ENCODE peak calls at places on chromosomes 11 and 22, in five cellular contexts. B is NT2/D1, Y is astrocyte, X is H1, K is SJSA1. W is an unnamed sample.

GRCh38 chr11:1639666-1640065 is 10.1 kb downstream of the KRTAP5-5 start:
- DNase-seq in B (no peak), Y (no peak), X (no peak), K (no peak), W (no peak)

GRCh38 chr11:47950396-47950795 is 30.0 kb upstream of the PTPRJ start:
- DNase-seq in B (no peak), Y (no peak), X (no peak), K (peak; percentile 31), W (peak; percentile 28)

GRCh38 chr11:58222730-58223129 is 6.0 kb downstream of the OR10Q1 start:
- DNase-seq in B (no peak), Y (no peak), X (no peak), K (no peak), W (no peak)

GRCh38 chr11:86938900-86939880 is 16.0 kb downstream of the FZD4 start:
- DNase-seq in B (no peak), Y (no peak), X (no peak), K (peak; percentile 6), W (no peak)

GRCh38 chr11:36077368-36077767 is 133.5 kb downstream of the LDLRAD3 start:
- DNase-seq in B (no peak), Y (no peak), X (no peak), K (no peak), W (no peak)

GRCh38 chr11:2798951-2799761 is 86.4 kb downstream of the CDKN1C start:
- DNase-seq in B (no peak), Y (peak; percentile 23), X (no peak), K (no peak), W (no peak)

GRCh38 chr11:24635588-24636290 is 138.9 kb downstream of the LUZP2 start:
- DNase-seq in B (no peak), Y (peak; percentile 33), X (no peak), K (no peak), W (no peak)

GRCh38 chr22:23403152-23403719 is 176.9 kb downstream of the IGLL1 start:
- DNase-seq in B (no peak), Y (no peak), X (no peak), K (no peak), W (no peak)

GRCh38 chr11:119701591-119702260 is 27.3 kb downstream of the NECTIN1 start:
- DNase-seq in B (no peak), Y (no peak), X (no peak), K (no peak), W (no peak)

GRCh38 chr11:10518891-10519290 is 22.1 kb downstream of the RNF141 start:
- DNase-seq in B (no peak), Y (no peak), X (no peak), K (no peak), W (no peak)

GRCh38 chr11:88680806-88681205 is 343.3 kb upstream of the CTSC start:
- DNase-seq in B (no peak), Y (peak; percentile 42), X (no peak), K (no peak), W (no peak)

GRCh38 chr22:46058591-46059519 is 81.9 kb upstream of the WNT7B start:
- DNase-seq in B (no peak), Y (peak; percentile 39), X (no peak), K (peak; percentile 79), W (no peak)

GRCh38 chr11:116825854-116826750 is 3.0 kb upstream of the APOA4 start:
- DNase-seq in B (no peak), Y (no peak), X (no peak), K (no peak), W (no peak)

GRCh38 chr22:46290843-46291785 is 5.6 kb upstream of the GTSE1 start:
- DNase-seq in B (no peak), Y (no peak), X (no peak), K (no peak), W (no peak)

GRCh38 chr11:134228625-134229024 is 4.2 kb downstream of the VPS26B start:
- DNase-seq in B (no peak), Y (peak; percentile 45), X (no peak), K (no peak), W (no peak)

GRCh38 chr11:8070417-8071101 is 10.5 kb upstream of the TUB start:
- DNase-seq in B (no peak), Y (no peak), X (no peak), K (no peak), W (no peak)

GRCh38 chr22:40020956-40021355 is 26.2 kb downstream of the FAM83F start:
- DNase-seq in B (no peak), Y (no peak), X (no peak), K (no peak), W (no peak)

GRCh38 chr22:23888615-23889401 is 5.4 kb upstream of the MIF start:
- DNase-seq in B (no peak), Y (no peak), X (no peak), K (peak; percentile 79), W (no peak)

GRCh38 chr22:37037669-37038068 is 13.9 kb upstream of the KCTD17 start:
- DNase-seq in B (no peak), Y (no peak), X (no peak), K (no peak), W (no peak)

GRCh38 chr11:30583505-30584280 is 2.5 kb downstream of the MPPED2 start:
- DNase-seq in B (no peak), Y (no peak), X (no peak), K (no peak), W (no peak)

GRCh38 chr11:61699737-61700160 is 19.6 kb downstream of the DAGLA start:
- DNase-seq in B (no peak), Y (no peak), X (no peak), K (no peak), W (no peak)

GRCh38 chr11:7536102-7536501 is 22.3 kb downstream of the PPFIBP2 start:
- DNase-seq in B (no peak), Y (no peak), X (no peak), K (no peak), W (no peak)

GRCh38 chr11:17687946-17688670 is 31.3 kb upstream of the MYOD1 start:
- DNase-seq in B (no peak), Y (no peak), X (no peak), K (no peak), W (no peak)

GRCh38 chr11:131977854-131978253 is 607.4 kb downstream of the NTM start:
- DNase-seq in B (no peak), Y (peak; percentile 93), X (no peak), K (peak; percentile 44), W (no peak)

GRCh38 chr11:6727971-6728890 is 43.5 kb downstream of the OR2AG2 start:
- DNase-seq in B (no peak), Y (no peak), X (no peak), K (no peak), W (no peak)

GRCh38 chr22:43957871-43958270 is 2.6 kb downstream of the SAMM50 start:
- DNase-seq in B (no peak), Y (no peak), X (no peak), K (no peak), W (no peak)

GRCh38 chr22:27872488-27872887 is 46.6 kb downstream of the PITPNB start:
- DNase-seq in B (no peak), Y (no peak), X (no peak), K (no peak), W (no peak)

GRCh38 chr22:44732017-44732561 is 20.3 kb upstream of the ARHGAP8 start:
- DNase-seq in B (no peak), Y (no peak), X (no peak), K (no peak), W (no peak)

GRCh38 chr11:44110231-44110679 is 14.8 kb downstream of the EXT2 start:
- DNase-seq in B (peak; percentile 42), Y (peak; percentile 13), X (no peak), K (peak; percentile 65), W (peak; percentile 51)

GRCh38 chr22:36610056-36610455 is 81.1 kb upstream of the EIF3D start:
- DNase-seq in B (no peak), Y (no peak), X (no peak), K (no peak), W (no peak)

GRCh38 chr11:131763193-131763890 is 392.9 kb downstream of the NTM start:
- DNase-seq in B (no peak), Y (peak; percentile 38), X (no peak), K (no peak), W (peak; percentile 83)

GRCh38 chr11:44976576-44976975 is 25.9 kb upstream of the TP53I11 start:
- DNase-seq in B (no peak), Y (no peak), X (no peak), K (no peak), W (no peak)

GRCh38 chr11:94088906-94089305 is 39.7 kb upstream of the PANX1 start:
- DNase-seq in B (no peak), Y (no peak), X (no peak), K (no peak), W (no peak)

GRCh38 chr22:36184433-36185035 is 17.1 kb downstream of the APOL4 start:
- DNase-seq in B (no peak), Y (peak; percentile 24), X (no peak), K (no peak), W (peak; percentile 40)

GRCh38 chr11:44602810-44603410 is 37.4 kb downstream of the CD82 start:
- DNase-seq in B (no peak), Y (no peak), X (no peak), K (no peak), W (no peak)

GRCh38 chr22:29517215-29517908 is 36.2 kb downstream of the THOC5 start:
- DNase-seq in B (no peak), Y (no peak), X (no peak), K (no peak), W (no peak)
- H3K36me3 ChIP-seq in B (peaks cover 74% of the 10 kb centered on the region), Y (peaks cover 60% of the 10 kb centered on the region), X (peaks cover 48% of the 10 kb centered on the region), K (peaks cover 72% of the 10 kb centered on the region), W (peaks cover 68% of the 10 kb centered on the region)

GRCh38 chr11:113817162-113817561 is 37.6 kb downstream of the CLDN25 start:
- DNase-seq in B (no peak), Y (peak; percentile 6), X (no peak), K (no peak), W (no peak)
- H3K36me3 ChIP-seq in B (peaks cover 63% of the 10 kb centered on the region), Y (peaks cover 5% of the 10 kb centered on the region), X (peaks cover 62% of the 10 kb centered on the region), K (no peaks in the 10 kb centered on the region), W (peaks cover 8% of the 10 kb centered on the region)

GRCh38 chr11:128496684-128497056 is 90.7 kb downstream of the ETS1 start:
- DNase-seq in B (no peak), Y (no peak), X (no peak), K (peak; percentile 73), W (no peak)

GRCh38 chr11:128499613-128500213 is 87.6 kb downstream of the ETS1 start:
- DNase-seq in B (no peak), Y (no peak), X (no peak), K (no peak), W (no peak)

GRCh38 chr11:128496249-128496648 is 91.1 kb downstream of the ETS1 start:
- DNase-seq in B (no peak), Y (no peak), X (no peak), K (no peak), W (no peak)

GRCh38 chr11:128498846-128499245 is 88.5 kb downstream of the ETS1 start:
- DNase-seq in B (no peak), Y (peak; percentile 70), X (no peak), K (no peak), W (no peak)

GRCh38 chr11:128497057-128497957 is 90.1 kb downstream of the ETS1 start:
- DNase-seq in B (no peak), Y (peak; percentile 98), X (no peak), K (peak; percentile 87), W (no peak)
- H3K36me3 ChIP-seq in B (peaks cover 3% of the 10 kb centered on the region), Y (peaks cover 3% of the 10 kb centered on the region), X (no peaks in the 10 kb centered on the region), K (peaks cover 25% of the 10 kb centered on the region), W (no peaks in the 10 kb centered on the region)

DNA sequence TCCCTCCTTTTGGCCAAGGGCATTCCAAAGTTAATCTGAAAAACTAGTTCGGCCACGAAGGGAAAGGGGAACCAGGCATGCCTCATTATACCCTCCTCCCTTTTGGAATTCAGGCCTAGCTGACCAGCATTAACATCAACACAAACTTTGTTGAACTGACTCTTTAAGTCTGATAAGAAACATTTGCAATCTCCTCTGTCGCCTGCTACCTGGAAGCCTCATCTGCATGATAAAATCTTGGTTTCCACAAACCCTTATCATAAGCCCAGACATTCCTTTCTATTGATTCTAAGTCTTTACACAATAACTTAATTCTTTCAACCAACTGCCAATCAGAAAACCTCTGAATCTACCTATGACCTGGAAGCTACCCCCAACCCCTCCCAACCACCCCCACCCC is 11.4 kb downstream of the POGLUT3 start:
- DNase-seq in B (no peak), Y (no peak), X (no peak), K (no peak), W (no peak)
- H3K36me3 ChIP-seq in B (peaks cover 40% of the 10 kb centered on the region), Y (peaks cover 19% of the 10 kb centered on the region), X (peaks cover 9% of the 10 kb centered on the region), K (no peaks in the 10 kb centered on the region), W (peaks cover 67% of the 10 kb centered on the region)